ENCODE peak calls at places on chromosomes 3 and 15, in eight cellular contexts. R, A, V, C, Y, E, S and P are unnamed samples.

GRCh38 chr3:55486101-55486856 is 827 bp downstream of the WNT5A start:
- DNase-seq in E (no peak), V (no peak), Y (no peak), C (no peak), S (peak; percentile 76), A (peak; percentile 89), R (peak; percentile 60), P (peak; percentile 75)

GRCh38 chr15:64464271-64465005 is 4.1 kb downstream of the ZNF609 start:
- DNase-seq in R (peak; percentile 57), A (no peak), C (no peak), Y (no peak), S (no peak), E (no peak), V (no peak), P (no peak)

GRCh38 chr3:124565013-124565412 is 165.2 kb upstream of the UMPS start:
- DNase-seq in E (peak; percentile 77), A (no peak), S (peak; percentile 85), R (peak; percentile 82), V (peak; percentile 69), C (peak; percentile 72), Y (peak; percentile 32), P (peak; percentile 88)

GRCh38 chr3:55416381-55416821 is 70.7 kb downstream of the WNT5A start:
- DNase-seq in E (peak; percentile 22), S (no peak), A (no peak), Y (no peak), C (no peak), R (peak; percentile 78), V (no peak), P (no peak)

GRCh38 chr15:48785712-48786111 is 25.2 kb downstream of the CEP152 start:
- DNase-seq in C (no peak), Y (no peak), R (no peak), V (no peak), A (no peak), E (no peak), S (no peak), P (no peak)

GRCh38 chr15:41490355-41490754 is 3.3 kb upstream of the ITPKA start:
- DNase-seq in C (no peak), V (no peak), A (no peak), S (no peak), E (peak; percentile 67), Y (no peak), R (peak; percentile 94), P (no peak)

GRCh38 chr15:77071338-77072223 is 672 bp upstream of the TSPAN3 start:
- DNase-seq in A (no peak), S (no peak), V (no peak), C (no peak), Y (no peak), R (peak; percentile 46), E (no peak), P (no peak)

GRCh38 chr15:96381463-96381862 is 51.0 kb downstream of the NR2F2 start:
- DNase-seq in C (no peak), S (no peak), R (peak; percentile 28), E (no peak), A (no peak), Y (no peak), V (no peak), P (no peak)

GRCh38 chr3:177618873-177619771 is 421.8 kb upstream of the TBL1XR1 start:
- DNase-seq in Y (no peak), R (peak; percentile 92), C (no peak), V (no peak), A (no peak), S (no peak), E (no peak), P (no peak)

GRCh38 chr3:181568693-181569092 is 143.0 kb upstream of the SOX2 start:
- DNase-seq in A (no peak), R (no peak), C (no peak), E (no peak), Y (no peak), V (no peak), S (no peak), P (no peak)

GRCh38 chr15:84400820-84401219 is 165.2 kb downstream of the GOLGA6L4 start:
- DNase-seq in S (no peak), V (no peak), E (no peak), R (no peak), Y (no peak), C (no peak), A (peak; percentile 47), P (peak; percentile 2)

GRCh38 chr15:74438696-74439316 is 5.0 kb upstream of the SEMA7A start:
- DNase-seq in S (peak; percentile 70), C (peak; percentile 77), R (peak; percentile 82), A (peak; percentile 81), V (peak; percentile 69), E (peak; percentile 64), Y (peak; percentile 72), P (peak; percentile 83)

GRCh38 chr15:68492855-68493254 is 60.9 kb upstream of the ITGA11 start:
- DNase-seq in C (peak; percentile 63), E (peak; percentile 56), R (peak; percentile 84), V (no peak), S (no peak), A (no peak), Y (no peak), P (no peak)

GRCh38 chr15:101193063-101193712 is 58.7 kb downstream of the CHSY1 start:
- DNase-seq in S (no peak), V (no peak), A (no peak), R (peak; percentile 88), Y (no peak), E (no peak), C (no peak), P (peak; percentile 85)

DNA sequence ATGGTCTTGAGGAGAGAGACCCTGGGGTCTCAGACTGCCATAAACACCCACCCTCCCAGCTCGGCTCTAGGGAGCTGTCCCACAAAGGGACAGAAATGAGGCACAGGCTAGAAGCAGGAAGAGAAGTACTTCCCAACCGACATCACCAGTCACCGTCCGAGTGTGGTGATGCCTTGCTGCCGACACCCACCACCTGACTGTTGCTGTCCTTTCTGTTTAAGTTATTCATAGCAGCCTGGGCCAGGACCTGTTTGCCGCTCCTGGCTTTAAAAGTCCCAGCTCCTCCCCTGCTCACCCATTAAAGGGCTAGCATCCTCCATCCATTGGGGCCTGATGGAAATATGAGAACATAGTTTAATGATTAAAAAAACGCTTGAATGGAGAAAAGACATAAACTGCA is 13.2 kb upstream of the SPG11 start:
- DNase-seq in V (no peak), C (no peak), S (no peak), Y (no peak), E (no peak), A (no peak), R (no peak), P (no peak)
- H3K4me3 ChIP-seq in V (no peak overlapping the region), C (no peak overlapping the region), S (no peak overlapping the region), Y (peak overlapping the region; percentile 43), E (no peak overlapping the region), A (no peak overlapping the region), R (no peak overlapping the region), P (no peak overlapping the region)

DNA sequence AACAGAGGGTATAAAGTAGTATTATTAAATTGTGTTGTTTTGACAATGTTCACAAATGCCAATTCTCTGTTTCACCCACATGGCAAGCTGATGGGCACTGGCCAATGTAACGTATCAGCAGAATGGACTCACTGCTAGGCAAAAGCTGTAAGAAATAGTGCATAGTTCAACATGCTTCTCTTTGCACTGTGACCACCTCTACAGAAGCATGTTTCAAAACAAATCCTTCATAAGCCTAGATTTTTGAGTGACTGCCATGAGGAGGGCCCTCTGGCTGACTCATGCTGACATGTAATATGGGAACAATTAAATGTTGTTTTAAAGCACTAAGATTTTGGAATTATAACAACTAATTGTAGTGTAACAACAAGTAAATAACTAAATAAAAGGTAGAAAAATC is 3.2 kb downstream of the GBE1 start:
- DNase-seq in E (no peak), S (no peak), V (no peak), Y (no peak), A (no peak), C (no peak), R (peak; percentile 80), P (no peak)
- TF ChIP-seq CTCF in E (no peak), S (no peak), V (no peak), Y (no peak), A (no peak), C (no peak), R (no peak), P (no peak)

GRCh38 chr3:141076026-141076797 is 25.1 kb downstream of the SPSB4 start:
- DNase-seq in R (no peak), Y (no peak), V (no peak), S (peak; percentile 78), E (no peak), C (peak; percentile 67), A (no peak), P (no peak)

GRCh38 chr3:141078200-141078599 is 27.1 kb downstream of the SPSB4 start:
- DNase-seq in V (no peak), S (peak; percentile 13), R (no peak), C (peak; percentile 58), A (no peak), E (no peak), Y (no peak), P (no peak)

GRCh38 chr3:141074529-141074928 is 23.4 kb downstream of the SPSB4 start:
- DNase-seq in R (no peak), S (peak; percentile 8), C (peak; percentile 39), A (peak; percentile 28), E (no peak), V (no peak), Y (no peak), P (no peak)

GRCh38 chr3:141077631-141078030 is 26.5 kb downstream of the SPSB4 start:
- DNase-seq in E (no peak), V (no peak), Y (no peak), S (peak; percentile 10), R (no peak), A (no peak), C (peak; percentile 35), P (no peak)

DNA sequence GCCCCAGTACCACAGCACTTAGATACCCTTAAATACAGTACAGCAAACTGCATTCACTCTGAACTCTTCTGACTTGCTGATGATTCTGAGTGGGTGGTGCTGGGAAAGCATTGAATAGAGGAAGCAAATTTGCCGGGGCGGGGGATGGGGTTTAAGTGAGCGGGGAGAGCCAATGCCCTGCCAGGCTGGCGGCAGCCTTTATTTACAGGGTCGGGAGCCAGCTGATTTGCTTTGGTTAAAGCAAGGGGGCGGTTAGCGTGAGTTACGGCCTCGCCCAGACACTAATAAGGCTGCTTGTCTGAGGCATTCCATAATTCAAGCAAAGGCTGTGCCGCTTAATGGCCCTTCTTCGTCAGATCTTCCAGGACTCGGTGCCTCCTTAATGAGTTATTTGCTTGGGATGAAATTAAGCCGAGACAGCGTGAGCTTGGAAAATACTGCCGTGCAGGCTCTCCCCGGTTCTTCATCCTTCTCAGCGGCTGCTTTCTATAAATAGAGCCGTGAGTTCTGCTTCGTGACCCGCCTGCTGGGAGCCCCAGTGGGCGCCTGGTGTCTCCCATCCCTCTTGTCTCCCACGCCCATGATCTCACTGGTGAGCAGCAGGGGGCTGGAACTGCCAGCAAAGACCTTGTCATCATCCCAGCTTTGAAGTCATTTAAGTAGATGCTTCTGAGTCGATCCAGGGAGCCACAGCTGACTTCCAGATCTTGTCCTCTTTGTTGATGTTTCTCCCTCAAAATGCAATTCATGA is 25.8 kb downstream of the SPSB4 start:
- DNase-seq in V (no peak), C (peak; percentile 72), Y (no peak), A (peak; percentile 79), S (peak; percentile 34), E (no peak), R (peak; percentile 12), P (peak; percentile 41)
- H3K4me3 ChIP-seq in V (peak overlapping the region; percentile 29), C (peak overlapping the region; percentile 33), Y (no peak overlapping the region), A (peak overlapping the region; percentile 27), S (no peak overlapping the region), E (no peak overlapping the region), R (peak overlapping the region; percentile 17), P (no peak overlapping the region)

DNA sequence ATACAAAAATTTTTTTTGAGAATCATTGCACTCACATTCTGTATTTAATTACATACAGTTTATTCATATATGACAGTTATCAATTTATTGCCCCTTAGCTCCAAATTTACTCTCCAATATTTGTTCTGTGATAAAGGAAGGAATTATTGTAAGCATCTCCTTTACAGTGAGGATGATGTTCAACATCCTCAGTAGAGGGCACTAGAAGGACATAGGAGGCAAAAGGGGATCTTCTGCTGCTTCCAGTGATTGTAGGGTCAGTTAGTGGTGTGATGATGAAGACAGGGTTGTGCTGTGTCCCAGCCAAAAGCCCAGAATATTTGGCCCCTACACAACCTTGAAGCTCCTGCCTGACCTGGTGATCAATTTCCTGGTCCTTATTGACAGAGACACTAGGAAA is 89.9 kb upstream of the DCBLD2 start:
- DNase-seq in C (no peak), V (no peak), S (no peak), A (no peak), Y (no peak), E (no peak), R (no peak), P (no peak)
- TF ChIP-seq CTCF in C (no peak), V (no peak), S (no peak), A (no peak), Y (no peak), E (peak; percentile 26), R (no peak), P (no peak)